ENCODE peak calls at places on chromosome 17, in nine cellular contexts. J, A, L, Z, E, X, H, M and T are unnamed samples.

GRCh38 chr17:76524598-76525512 is 12.7 kb downstream of the CYGB start:
- DNase-seq in J (peak), A (no peak), L (peak), Z (no peak), E (no peak), X (no peak), H (no peak), M (peak), T (no peak)

GRCh38 chr17:77681820-77682219 is 276.7 kb upstream of the TNRC6C start:
- DNase-seq in J (peak), A (no peak), L (peak), Z (no peak), E (no peak), X (no peak), H (no peak), M (peak), T (no peak)

GRCh38 chr17:79454826-79455225 is 156.0 kb downstream of the RBFOX3 start:
- DNase-seq in J (no peak), A (no peak), L (no peak), Z (no peak), E (no peak), X (no peak), H (no peak), M (no peak), T (no peak)

GRCh38 chr17:64182325-64183012 is 52.5 kb upstream of the ERN1 start:
- DNase-seq in J (no peak), A (no peak), L (no peak), Z (no peak), E (no peak), X (no peak), H (no peak), M (no peak), T (no peak)

GRCh38 chr17:11986179-11986938 is 10.9 kb downstream of the ZNF18 start:
- DNase-seq in J (no peak), A (no peak), L (peak), Z (no peak), E (no peak), X (no peak), H (no peak), M (no peak), T (no peak)

GRCh38 chr17:17782425-17783120 is 54.2 kb downstream of the SREBF1 start:
- DNase-seq in J (no peak), A (no peak), L (no peak), Z (no peak), E (no peak), X (no peak), H (no peak), M (no peak), T (no peak)

GRCh38 chr17:21017861-21018260 is 24.9 kb downstream of the USP22 start:
- DNase-seq in J (no peak), A (no peak), L (no peak), Z (no peak), E (no peak), X (no peak), H (no peak), M (no peak), T (no peak)

GRCh38 chr17:52035336-52035915 is 123.1 kb downstream of the CA10 start:
- DNase-seq in J (no peak), A (no peak), L (no peak), Z (no peak), E (no peak), X (no peak), H (peak), M (no peak), T (no peak)

GRCh38 chr17:81733507-81734404 is 21.7 kb downstream of the SLC25A10 start:
- DNase-seq in J (peak), A (no peak), L (peak), Z (peak), E (no peak), X (peak), H (peak), M (peak), T (no peak)

GRCh38 chr17:29341726-29342125 is 47.8 kb upstream of the NUFIP2 start:
- DNase-seq in J (peak), A (peak), L (peak), Z (peak), E (no peak), X (no peak), H (no peak), M (no peak), T (no peak)

GRCh38 chr17:66564992-66565465 is 262.6 kb downstream of the PRKCA start:
- DNase-seq in J (no peak), A (no peak), L (peak), Z (no peak), E (no peak), X (peak), H (no peak), M (no peak), T (no peak)

GRCh38 chr17:10234033-10234432 is 35.6 kb upstream of the GAS7 start:
- DNase-seq in J (no peak), A (no peak), L (no peak), Z (no peak), E (no peak), X (no peak), H (no peak), M (no peak), T (no peak)

GRCh38 chr17:82924812-82925211 is 85.0 kb upstream of the ZNF750 start:
- DNase-seq in J (no peak), A (no peak), L (peak), Z (peak), E (no peak), X (no peak), H (peak), M (no peak), T (no peak)

GRCh38 chr17:45235071-45236001 is 13.7 kb downstream of the FMNL1 start:
- DNase-seq in J (peak), A (peak), L (peak), Z (peak), E (peak), X (peak), H (peak), M (peak), T (no peak)

GRCh38 chr17:19376799-19377198 is 1.5 kb upstream of the MAPK7 start:
- DNase-seq in J (no peak), A (no peak), L (no peak), Z (peak), E (no peak), X (no peak), H (no peak), M (no peak), T (no peak)

GRCh38 chr17:73210002-73210678 is 17.3 kb downstream of the COG1 start:
- DNase-seq in J (no peak), A (no peak), L (no peak), Z (no peak), E (no peak), X (no peak), H (no peak), M (no peak), T (no peak)

GRCh38 chr17:9204026-9204425 is 182.7 kb downstream of the NTN1 start:
- DNase-seq in J (no peak), A (no peak), L (no peak), Z (no peak), E (no peak), X (no peak), H (no peak), M (no peak), T (no peak)

GRCh38 chr17:13374203-13375143 is 227.3 kb downstream of the HS3ST3A1 start:
- DNase-seq in J (no peak), A (no peak), L (peak), Z (no peak), E (no peak), X (no peak), H (no peak), M (no peak), T (no peak)

GRCh38 chr17:61309857-61310256 is 89.8 kb upstream of the TBX2 start:
- DNase-seq in J (peak), A (peak), L (peak), Z (peak), E (peak), X (peak), H (no peak), M (no peak), T (peak)

GRCh38 chr17:71655542-71655941 is 465.3 kb upstream of the SOX9 start:
- DNase-seq in J (no peak), A (no peak), L (no peak), Z (no peak), E (no peak), X (no peak), H (no peak), M (no peak), T (no peak)

GRCh38 chr17:71656987-71657858 is 463.6 kb upstream of the SOX9 start:
- DNase-seq in J (no peak), A (no peak), L (no peak), Z (no peak), E (no peak), X (no peak), H (no peak), M (no peak), T (no peak)
- H3K4me3 ChIP-seq in J (no peak), A (no peak), L (no peak), Z (no peak), E (no peak), X (no peak), H (no peak), M (no peak), T (no peak)

GRCh38 chr17:43574348-43574747 is 28.2 kb upstream of the ETV4 start:
- DNase-seq in J (no peak), A (no peak), L (no peak), Z (no peak), E (no peak), X (no peak), H (no peak), M (no peak), T (no peak)
- H3K4me3 ChIP-seq in J (no peak), A (no peak), L (no peak), Z (no peak), E (no peak), X (no peak), H (no peak), M (no peak), T (no peak)

GRCh38 chr17:933168-934083 is 46.1 kb downstream of the NXN start:
- DNase-seq in J (peak), A (peak), L (peak), Z (peak), E (peak), X (peak), H (no peak), M (no peak), T (peak)
- H3K4me3 ChIP-seq in J (peak), A (no peak), L (no peak), Z (no peak), E (peak), X (no peak), H (no peak), M (peak), T (no peak)

GRCh38 chr17:74465378-74466110 is 890 bp upstream of the CD300A start:
- DNase-seq in J (no peak), A (no peak), L (no peak), Z (no peak), E (no peak), X (no peak), H (no peak), M (no peak), T (no peak)
- H3K4me3 ChIP-seq in J (no peak), A (no peak), L (no peak), Z (no peak), E (no peak), X (no peak), H (peak), M (no peak), T (no peak)

DNA sequence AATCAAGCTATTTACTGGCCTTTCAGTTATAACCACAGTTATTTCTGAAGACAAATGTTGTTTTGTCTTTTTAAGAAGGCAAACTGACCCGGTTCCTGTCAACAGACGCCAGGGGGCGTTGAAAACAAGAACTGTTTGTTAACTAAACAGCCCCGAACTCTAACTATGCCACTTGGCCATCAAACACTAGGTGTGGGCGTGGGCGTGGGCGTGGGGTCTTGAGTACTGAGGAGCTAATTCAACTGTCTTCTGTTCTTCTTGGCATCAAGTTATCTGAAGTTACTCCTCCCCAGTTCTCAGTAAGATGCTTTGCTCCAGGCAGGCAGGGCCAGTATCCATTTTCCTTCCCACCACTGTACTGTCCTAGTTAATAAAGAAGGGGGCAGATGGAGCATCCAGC is 63.3 kb upstream of the MTMR4 start:
- DNase-seq in J (peak), A (peak), L (peak), Z (peak), E (no peak), X (peak), H (peak), M (peak), T (no peak)
- H3K4me3 ChIP-seq in J (no peak), A (no peak), L (no peak), Z (no peak), E (no peak), X (no peak), H (no peak), M (no peak), T (no peak)

GRCh38 chr17:8063761-8064589 is 23.5 kb downstream of the ALOX12B start:
- DNase-seq in J (no peak), A (no peak), L (no peak), Z (no peak), E (no peak), X (no peak), H (peak), M (no peak), T (no peak)

GRCh38 chr17:8062435-8062806 is 23.6 kb downstream of the ALOX15B start:
- DNase-seq in J (no peak), A (no peak), L (peak), Z (no peak), E (no peak), X (peak), H (no peak), M (no peak), T (no peak)

GRCh38 chr17:8060274-8060673 is 21.4 kb downstream of the ALOX15B start:
- DNase-seq in J (peak), A (peak), L (peak), Z (peak), E (peak), X (peak), H (peak), M (no peak), T (no peak)

GRCh38 chr17:8064590-8065019 is 22.9 kb downstream of the ALOX12B start:
- DNase-seq in J (no peak), A (no peak), L (no peak), Z (no peak), E (no peak), X (no peak), H (peak), M (no peak), T (no peak)

GRCh38 chr17:8062807-8063483 is 24.1 kb downstream of the ALOX15B start:
- DNase-seq in J (no peak), A (no peak), L (peak), Z (no peak), E (no peak), X (no peak), H (no peak), M (no peak), T (no peak)
- H3K4me3 ChIP-seq in J (no peak), A (no peak), L (peak), Z (peak), E (no peak), X (no peak), H (no peak), M (no peak), T (no peak)